ENCODE peak calls at places on chromosomes 13 and 19, in six cellular contexts. One of them, this sample, is unnamed.

GRCh38 chr13:20390526-20391175 is 135.0 kb downstream of the CRYL1 start:
- DNase-seq in neural progenitor cell: no peak
- DNase-seq in fibroblast of lung: no peak
- DNase-seq in heart right ventricle: no peak
- DNase-seq in pancreas: no peak
- DNase-seq in thoracic aorta: no peak
- DNase-seq in this sample: no peak

GRCh38 chr13:37194428-37194861 is 89.0 kb upstream of the CSNK1A1L start:
- DNase-seq in neural progenitor cell: no peak
- DNase-seq in thoracic aorta: no peak
- DNase-seq in heart right ventricle: no peak
- DNase-seq in pancreas: no peak
- DNase-seq in fibroblast of lung: peak; percentile 92
- DNase-seq in this sample: no peak

GRCh38 chr19:3353493-3353892 is 12.9 kb upstream of the NFIC start:
- DNase-seq in heart right ventricle: no peak
- DNase-seq in pancreas: no peak
- DNase-seq in thoracic aorta: no peak
- DNase-seq in neural progenitor cell: no peak
- DNase-seq in fibroblast of lung: no peak
- DNase-seq in this sample: no peak

GRCh38 chr13:31476266-31476665 is 263.1 kb upstream of the RXFP2 start:
- DNase-seq in fibroblast of lung: peak; percentile 87
- DNase-seq in thoracic aorta: no peak
- DNase-seq in neural progenitor cell: no peak
- DNase-seq in heart right ventricle: no peak
- DNase-seq in pancreas: no peak
- DNase-seq in this sample: no peak

GRCh38 chr19:6744381-6745288 is 5.2 kb downstream of the TRIP10 start:
- DNase-seq in neural progenitor cell: peak; percentile 34
- DNase-seq in fibroblast of lung: peak; percentile 85
- DNase-seq in heart right ventricle: peak; percentile 94
- DNase-seq in thoracic aorta: no peak
- DNase-seq in pancreas: peak; percentile 82
- DNase-seq in this sample: peak; percentile 92

GRCh38 chr19:35846038-35846668 is 6.2 kb downstream of the NPHS1 start:
- DNase-seq in fibroblast of lung: no peak
- DNase-seq in heart right ventricle: no peak
- DNase-seq in neural progenitor cell: peak; percentile 35
- DNase-seq in thoracic aorta: no peak
- DNase-seq in pancreas: peak; percentile 51
- DNase-seq in this sample: no peak

GRCh38 chr13:51590966-51591627 is 6.8 kb downstream of the WDFY2 start:
- DNase-seq in thoracic aorta: no peak
- DNase-seq in neural progenitor cell: no peak
- DNase-seq in pancreas: no peak
- DNase-seq in fibroblast of lung: peak; percentile 80
- DNase-seq in heart right ventricle: no peak
- DNase-seq in this sample: no peak

GRCh38 chr13:80901111-80902014 is 560.4 kb upstream of the SPRY2 start:
- DNase-seq in pancreas: no peak
- DNase-seq in thoracic aorta: no peak
- DNase-seq in fibroblast of lung: no peak
- DNase-seq in heart right ventricle: no peak
- DNase-seq in neural progenitor cell: no peak
- DNase-seq in this sample: no peak

GRCh38 chr19:48405850-48406249 is 12.4 kb downstream of the GRIN2D start:
- DNase-seq in neural progenitor cell: no peak
- DNase-seq in pancreas: no peak
- DNase-seq in thoracic aorta: no peak
- DNase-seq in heart right ventricle: no peak
- DNase-seq in fibroblast of lung: peak; percentile 29
- DNase-seq in this sample: no peak

GRCh38 chr19:6632002-6632621 is 37.8 kb downstream of the TNFSF14 start:
- DNase-seq in fibroblast of lung: peak; percentile 59
- DNase-seq in pancreas: peak; percentile 33
- DNase-seq in thoracic aorta: peak; percentile 45
- DNase-seq in neural progenitor cell: peak; percentile 86
- DNase-seq in heart right ventricle: no peak
- DNase-seq in this sample: no peak

GRCh38 chr13:102214956-102215355 is 186.9 kb downstream of the FGF14 start:
- DNase-seq in thoracic aorta: no peak
- DNase-seq in pancreas: no peak
- DNase-seq in fibroblast of lung: no peak
- DNase-seq in neural progenitor cell: no peak
- DNase-seq in heart right ventricle: no peak
- DNase-seq in this sample: no peak

GRCh38 chr13:38542601-38543000 is 144.3 kb upstream of the FREM2 start:
- DNase-seq in fibroblast of lung: peak; percentile 33
- DNase-seq in heart right ventricle: no peak
- DNase-seq in pancreas: no peak
- DNase-seq in thoracic aorta: no peak
- DNase-seq in neural progenitor cell: no peak
- DNase-seq in this sample: no peak

GRCh38 chr13:19742651-19743050 is 40.1 kb downstream of the PSPC1 start:
- DNase-seq in fibroblast of lung: no peak
- DNase-seq in heart right ventricle: no peak
- DNase-seq in pancreas: no peak
- DNase-seq in neural progenitor cell: no peak
- DNase-seq in thoracic aorta: no peak
- DNase-seq in this sample: no peak

GRCh38 chr19:2495130-2495641 is 19.3 kb downstream of the GADD45B start:
- DNase-seq in thoracic aorta: peak; percentile 66
- DNase-seq in fibroblast of lung: peak; percentile 56
- DNase-seq in pancreas: peak; percentile 89
- DNase-seq in heart right ventricle: peak; percentile 83
- DNase-seq in neural progenitor cell: peak; percentile 21
- DNase-seq in this sample: peak; percentile 74

GRCh38 chr19:29630661-29631060 is 24.6 kb downstream of the POP4 start:
- DNase-seq in fibroblast of lung: no peak
- DNase-seq in thoracic aorta: no peak
- DNase-seq in heart right ventricle: no peak
- DNase-seq in neural progenitor cell: no peak
- DNase-seq in pancreas: no peak
- DNase-seq in this sample: no peak

GRCh38 chr19:38452430-38453366 is 19.2 kb downstream of the RYR1 start:
- DNase-seq in pancreas: no peak
- DNase-seq in fibroblast of lung: no peak
- DNase-seq in thoracic aorta: no peak
- DNase-seq in heart right ventricle: no peak
- DNase-seq in neural progenitor cell: peak; percentile 72
- DNase-seq in this sample: no peak

GRCh38 chr19:6378498-6378897 is 2.8 kb upstream of the PSPN start:
- DNase-seq in fibroblast of lung: no peak
- DNase-seq in neural progenitor cell: no peak
- DNase-seq in thoracic aorta: no peak
- DNase-seq in pancreas: no peak
- DNase-seq in heart right ventricle: no peak
- DNase-seq in this sample: no peak

GRCh38 chr19:16290692-16291091 is 33.9 kb upstream of the KLF2 start:
- DNase-seq in pancreas: no peak
- DNase-seq in thoracic aorta: no peak
- DNase-seq in heart right ventricle: peak; percentile 23
- DNase-seq in fibroblast of lung: no peak
- DNase-seq in neural progenitor cell: no peak
- DNase-seq in this sample: no peak

GRCh38 chr19:41206926-41207750 is 11.9 kb upstream of the AXL start:
- DNase-seq in fibroblast of lung: no peak
- DNase-seq in thoracic aorta: peak; percentile 62
- DNase-seq in heart right ventricle: peak; percentile 84
- DNase-seq in pancreas: no peak
- DNase-seq in neural progenitor cell: no peak
- DNase-seq in this sample: no peak

GRCh38 chr13:91576590-91576989 is 178.2 kb downstream of the GPC5 start:
- DNase-seq in thoracic aorta: no peak
- DNase-seq in heart right ventricle: no peak
- DNase-seq in pancreas: no peak
- DNase-seq in fibroblast of lung: no peak
- DNase-seq in neural progenitor cell: peak; percentile 53
- DNase-seq in this sample: no peak

GRCh38 chr13:49641810-49642291 is 13.5 kb downstream of the ARL11 start:
- DNase-seq in heart right ventricle: no peak
- DNase-seq in fibroblast of lung: peak; percentile 85
- DNase-seq in pancreas: no peak
- DNase-seq in thoracic aorta: no peak
- DNase-seq in neural progenitor cell: no peak
- DNase-seq in this sample: no peak

GRCh38 chr13:57633950-57634828 is 2.6 kb downstream of the PCDH17 start:
- DNase-seq in fibroblast of lung: peak; percentile 45
- DNase-seq in heart right ventricle: peak; percentile 20
- DNase-seq in pancreas: peak; percentile 21
- DNase-seq in thoracic aorta: no peak
- DNase-seq in neural progenitor cell: peak; percentile 24
- DNase-seq in this sample: peak; percentile 24

DNA sequence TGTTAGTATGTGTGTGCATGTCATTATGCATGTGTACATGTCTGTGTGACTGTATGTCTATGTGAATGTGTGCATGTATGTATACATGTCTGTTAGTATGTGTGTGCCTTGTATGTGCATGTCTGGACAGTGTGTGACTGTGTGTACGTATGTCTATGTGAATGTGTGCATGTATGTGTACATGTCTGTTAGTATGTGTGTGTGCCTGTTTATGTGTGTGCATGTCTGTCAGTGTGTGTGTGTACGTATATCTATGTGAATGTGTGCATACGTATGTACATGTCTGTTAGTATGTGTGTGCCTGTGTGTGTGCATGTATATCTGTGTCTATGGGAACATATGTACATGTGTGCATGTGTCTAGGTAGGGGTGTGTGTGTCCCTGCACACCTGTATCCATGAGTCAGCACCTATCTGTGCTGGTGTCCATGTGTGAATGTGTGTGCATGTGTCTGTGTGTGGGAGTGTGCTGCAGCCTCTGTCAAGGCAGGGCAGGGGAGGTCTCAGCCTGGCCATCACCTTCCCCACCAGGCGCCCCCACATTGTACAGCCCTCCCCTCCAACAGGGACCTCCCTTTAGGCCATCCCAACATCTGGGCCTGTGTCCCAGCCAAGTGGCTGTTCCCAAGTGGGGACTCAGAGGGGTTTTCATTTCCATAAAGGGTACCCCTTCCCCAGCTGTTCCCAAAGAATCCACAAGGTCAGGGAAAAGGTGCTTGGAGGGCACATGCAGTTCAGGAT is 4.4 kb downstream of the GAS6 start:
- DNase-seq in neural progenitor cell: no peak
- DNase-seq in thoracic aorta: no peak
- DNase-seq in pancreas: peak; percentile 28
- DNase-seq in fibroblast of lung: no peak
- DNase-seq in heart right ventricle: no peak
- DNase-seq in this sample: peak; percentile 25
- H3K4me1 ChIP-seq in neural progenitor cell: peaks cover 60% of the 10 kb centered on the region
- H3K4me1 ChIP-seq in thoracic aorta: peaks cover 35% of the 10 kb centered on the region
- H3K4me1 ChIP-seq in pancreas: peaks cover 17% of the 10 kb centered on the region
- H3K4me1 ChIP-seq in fibroblast of lung: peaks cover 26% of the 10 kb centered on the region
- H3K4me1 ChIP-seq in heart right ventricle: peaks cover 75% of the 10 kb centered on the region
- H3K4me1 ChIP-seq in this sample: peaks cover 36% of the 10 kb centered on the region

GRCh38 chr19:46722004-46722380 is 5.1 kb upstream of the PRKD2 start:
- DNase-seq in neural progenitor cell: no peak
- DNase-seq in fibroblast of lung: peak; percentile 18
- DNase-seq in pancreas: no peak
- DNase-seq in heart right ventricle: no peak
- DNase-seq in thoracic aorta: no peak
- DNase-seq in this sample: no peak

GRCh38 chr19:46722421-46723022 is 5.6 kb upstream of the PRKD2 start:
- DNase-seq in fibroblast of lung: no peak
- DNase-seq in pancreas: no peak
- DNase-seq in neural progenitor cell: no peak
- DNase-seq in thoracic aorta: no peak
- DNase-seq in heart right ventricle: no peak
- DNase-seq in this sample: peak; percentile 67

GRCh38 chr19:46724468-46724867 is 7.6 kb upstream of the PRKD2 start:
- DNase-seq in fibroblast of lung: no peak
- DNase-seq in neural progenitor cell: no peak
- DNase-seq in pancreas: no peak
- DNase-seq in heart right ventricle: no peak
- DNase-seq in thoracic aorta: no peak
- DNase-seq in this sample: no peak

GRCh38 chr19:46723471-46723870 is 6.6 kb upstream of the PRKD2 start:
- DNase-seq in thoracic aorta: no peak
- DNase-seq in fibroblast of lung: no peak
- DNase-seq in heart right ventricle: no peak
- DNase-seq in pancreas: no peak
- DNase-seq in neural progenitor cell: no peak
- DNase-seq in this sample: no peak

DNA sequence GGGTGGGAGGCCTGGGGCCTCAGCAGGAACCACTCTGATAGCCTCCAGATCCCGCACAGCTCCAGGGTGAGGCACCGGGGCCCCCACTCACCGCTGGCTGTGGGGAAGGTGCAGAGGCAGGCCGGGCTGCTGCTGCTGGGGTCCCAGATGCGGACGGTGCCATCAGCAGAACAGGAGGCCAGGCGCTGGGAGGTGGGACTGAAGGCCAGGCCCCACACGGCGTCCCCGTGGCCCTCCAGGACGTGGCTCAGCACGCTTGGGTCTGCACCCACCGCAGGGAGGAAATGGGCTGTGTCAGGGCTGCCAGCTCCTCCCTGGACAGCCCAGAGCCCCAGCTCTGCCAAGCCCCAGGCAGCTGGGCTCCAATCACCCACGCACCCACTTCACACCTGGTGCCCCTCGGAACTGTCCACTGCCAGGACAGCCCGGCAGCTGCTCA is 6.1 kb upstream of the PRKD2 start:
- DNase-seq in fibroblast of lung: no peak
- DNase-seq in neural progenitor cell: no peak
- DNase-seq in thoracic aorta: no peak
- DNase-seq in pancreas: no peak
- DNase-seq in heart right ventricle: no peak
- DNase-seq in this sample: no peak
- H3K36me3 ChIP-seq in fibroblast of lung: peaks cover 49% of the 10 kb centered on the region
- H3K36me3 ChIP-seq in neural progenitor cell: no peaks in the 10 kb centered on the region
- H3K36me3 ChIP-seq in thoracic aorta: peaks cover 64% of the 10 kb centered on the region
- H3K36me3 ChIP-seq in pancreas: peaks cover 46% of the 10 kb centered on the region
- H3K36me3 ChIP-seq in heart right ventricle: peaks cover 24% of the 10 kb centered on the region
- H3K36me3 ChIP-seq in this sample: peaks cover 68% of the 10 kb centered on the region

GRCh38 chr13:26651234-26651633 is 93.8 kb downstream of the WASF3 start:
- DNase-seq in heart right ventricle: no peak
- DNase-seq in fibroblast of lung: no peak
- DNase-seq in pancreas: no peak
- DNase-seq in neural progenitor cell: no peak
- DNase-seq in thoracic aorta: no peak
- DNase-seq in this sample: no peak

DNA sequence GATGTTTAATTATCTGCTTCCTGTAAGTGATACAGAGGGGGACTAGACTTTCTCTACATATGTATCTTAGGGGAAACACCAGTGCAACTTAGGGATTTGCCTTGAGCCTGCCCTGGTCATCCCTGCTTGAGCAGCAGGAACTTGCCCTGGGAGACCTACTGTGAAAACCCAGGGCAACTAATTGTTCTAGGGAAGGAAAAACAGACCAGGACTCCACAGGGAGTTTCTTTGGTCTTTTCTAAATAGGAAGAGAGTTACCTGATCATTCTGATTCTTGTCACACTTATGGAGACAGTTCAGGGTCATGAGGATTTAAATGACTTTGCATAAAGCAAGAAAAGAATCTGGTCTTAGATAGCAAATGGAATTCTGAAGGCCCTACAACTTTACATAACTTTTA is 89.1 kb downstream of the WASF3 start:
- DNase-seq in pancreas: no peak
- DNase-seq in heart right ventricle: no peak
- DNase-seq in thoracic aorta: no peak
- DNase-seq in fibroblast of lung: no peak
- DNase-seq in neural progenitor cell: peak; percentile 11
- DNase-seq in this sample: no peak
- TF ChIP-seq CTCF in pancreas: no peak
- TF ChIP-seq CTCF in heart right ventricle: no peak
- TF ChIP-seq CTCF in thoracic aorta: no peak
- TF ChIP-seq CTCF in fibroblast of lung: no peak
- TF ChIP-seq CTCF in neural progenitor cell: no peak
- TF ChIP-seq CTCF in this sample: no peak

GRCh38 chr19:55384576-55385235 is 614 bp upstream of the TMEM238 start:
- DNase-seq in thoracic aorta: no peak
- DNase-seq in pancreas: no peak
- DNase-seq in heart right ventricle: peak; percentile 32
- DNase-seq in fibroblast of lung: no peak
- DNase-seq in neural progenitor cell: no peak
- DNase-seq in this sample: no peak
- H3K4me1 ChIP-seq in thoracic aorta: peaks cover 31% of the 10 kb centered on the region
- H3K4me1 ChIP-seq in pancreas: peaks cover 10% of the 10 kb centered on the region
- H3K4me1 ChIP-seq in heart right ventricle: peaks cover 46% of the 10 kb centered on the region
- H3K4me1 ChIP-seq in fibroblast of lung: peaks cover 18% of the 10 kb centered on the region
- H3K4me1 ChIP-seq in neural progenitor cell: peaks cover 35% of the 10 kb centered on the region
- H3K4me1 ChIP-seq in this sample: peaks cover 9% of the 10 kb centered on the region

This sample was measured in RWPE2.